ENCODE peak calls at places on chromosome 10, in six cellular contexts. V, Q, H, F, T and C are unnamed samples.

GRCh38 chr10:11154809-11155208 is 137.1 kb downstream of the CELF2 start:
- DNase-seq in T (no peak), H (no peak), F (no peak), V (no peak), Q (no peak), C (no peak)

GRCh38 chr10:91919651-91920050 is 3.9 kb upstream of the BTAF1 start:
- DNase-seq in H (no peak), F (no peak), Q (no peak), T (no peak), V (no peak), C (no peak)

GRCh38 chr10:4051011-4051407 is 266.0 kb upstream of the KLF6 start:
- DNase-seq in F (no peak), Q (no peak), V (no peak), T (no peak), H (no peak), C (no peak)

GRCh38 chr10:131902211-131902610 is 1.4 kb downstream of the PPP2R2D start:
- DNase-seq in T (peak; percentile 24), Q (no peak), F (no peak), H (no peak), V (no peak), C (no peak)

GRCh38 chr10:86221442-86222335 is 144.9 kb downstream of the GRID1 start:
- DNase-seq in Q (no peak), H (no peak), F (no peak), T (no peak), V (no peak), C (no peak)

GRCh38 chr10:127976286-127976685 is 69.4 kb downstream of the PTPRE start:
- DNase-seq in T (no peak), V (no peak), H (no peak), F (no peak), Q (no peak), C (no peak)

GRCh38 chr10:117541909-117542705 is 439 bp upstream of the EMX2 start:
- DNase-seq in H (peak; percentile 61), F (peak; percentile 85), V (no peak), T (no peak), Q (peak; percentile 89), C (peak; percentile 70)

GRCh38 chr10:132274986-132275385 is 32.8 kb downstream of the STK32C start:
- DNase-seq in F (no peak), H (no peak), T (no peak), Q (no peak), V (no peak), C (no peak)

GRCh38 chr10:112716924-112717348 is 233.1 kb upstream of the TCF7L2 start:
- DNase-seq in H (no peak), T (no peak), V (no peak), Q (no peak), F (no peak), C (no peak)

GRCh38 chr10:133082685-133083421 is 4.9 kb upstream of the ADGRA1 start:
- DNase-seq in Q (peak; percentile 28), V (no peak), T (no peak), F (no peak), H (no peak), C (no peak)

GRCh38 chr10:111612273-111612672 is 535.4 kb downstream of the ADRA2A start:
- DNase-seq in H (no peak), V (no peak), Q (no peak), F (no peak), T (no peak), C (no peak)

GRCh38 chr10:79007843-79008319 is 60.9 kb upstream of the ZMIZ1 start:
- DNase-seq in T (no peak), H (no peak), F (no peak), V (no peak), Q (no peak), C (no peak)

GRCh38 chr10:1101946-1102345 is 45.8 kb downstream of the WDR37 start:
- DNase-seq in Q (no peak), T (no peak), H (no peak), F (no peak), V (no peak), C (no peak)
- TF ChIP-seq CTCF in Q (no peak), T (no peak), H (no peak), F (no peak), V (no peak), C (no peak)

DNA sequence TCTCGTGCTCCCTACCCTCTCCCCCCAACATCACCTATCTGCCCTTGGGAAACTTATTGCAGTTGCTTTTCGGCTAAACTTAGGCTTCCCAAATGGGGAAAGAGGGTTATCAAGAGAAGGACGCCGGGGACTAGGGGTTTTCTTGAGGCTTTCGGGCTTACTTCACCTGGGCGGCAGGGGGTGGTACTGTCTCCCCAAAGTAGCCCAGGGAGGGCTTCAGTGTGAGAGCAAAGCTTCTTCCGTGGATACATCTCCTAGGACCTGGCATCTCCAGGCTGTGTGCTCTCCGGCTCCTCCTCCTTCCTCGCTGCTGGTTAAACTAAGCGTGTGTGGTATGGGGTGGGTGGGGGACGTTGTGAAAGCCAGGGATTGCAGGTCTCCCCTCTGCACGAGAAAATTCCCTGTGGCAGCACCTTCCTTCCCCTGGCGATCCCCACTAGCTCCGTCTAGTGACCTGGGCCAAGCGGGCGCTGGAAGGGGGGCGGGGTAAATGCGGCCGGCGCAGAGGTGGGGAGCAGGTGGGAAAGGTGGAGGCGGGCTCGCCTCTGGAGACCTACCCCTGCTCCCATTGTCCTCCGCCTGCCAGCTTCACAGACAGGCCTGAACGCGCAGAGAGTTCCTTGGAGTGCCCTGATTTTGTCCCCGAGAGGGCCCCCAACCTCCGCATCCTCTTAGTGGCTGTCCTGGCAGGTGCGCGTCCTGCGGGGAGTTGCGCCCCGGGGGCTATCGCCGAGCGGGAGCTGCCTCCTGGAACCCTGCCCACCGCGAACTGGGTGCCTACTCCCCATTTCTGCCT is 1.2 kb downstream of the PLXDC2 start:
- DNase-seq in Q (peak; percentile 21), F (peak; percentile 52), T (no peak), H (peak; percentile 2), V (no peak), C (peak; percentile 14)
- TF ChIP-seq CTCF in Q (no peak), F (no peak), T (no peak), H (no peak), V (no peak), C (no peak)

GRCh38 chr10:46548781-46549090 is 7.7 kb downstream of the GPRIN2 start:
- DNase-seq in F (peak; percentile 0), H (no peak), T (no peak), Q (no peak), V (no peak), C (no peak)

GRCh38 chr10:46547881-46548780 is 8.3 kb downstream of the GPRIN2 start:
- DNase-seq in F (peak; percentile 2), H (no peak), V (peak; percentile 1), Q (no peak), T (no peak), C (no peak)

GRCh38 chr10:46550795-46551700 is 5.4 kb downstream of the GPRIN2 start:
- DNase-seq in T (no peak), F (peak; percentile 1), H (no peak), V (peak; percentile 1), Q (no peak), C (peak; percentile 62)

GRCh38 chr10:46550076-46550790 is 6.2 kb downstream of the GPRIN2 start:
- DNase-seq in H (no peak), Q (no peak), T (no peak), V (peak; percentile 1), F (peak; percentile 4), C (no peak)

GRCh38 chr10:46549171-46550075 is 7.0 kb downstream of the GPRIN2 start:
- DNase-seq in H (no peak), T (no peak), F (peak; percentile 5), V (no peak), Q (no peak), C (no peak)
- TF ChIP-seq CTCF in H (no peak), T (no peak), F (no peak), V (no peak), Q (no peak), C (no peak)

DNA sequence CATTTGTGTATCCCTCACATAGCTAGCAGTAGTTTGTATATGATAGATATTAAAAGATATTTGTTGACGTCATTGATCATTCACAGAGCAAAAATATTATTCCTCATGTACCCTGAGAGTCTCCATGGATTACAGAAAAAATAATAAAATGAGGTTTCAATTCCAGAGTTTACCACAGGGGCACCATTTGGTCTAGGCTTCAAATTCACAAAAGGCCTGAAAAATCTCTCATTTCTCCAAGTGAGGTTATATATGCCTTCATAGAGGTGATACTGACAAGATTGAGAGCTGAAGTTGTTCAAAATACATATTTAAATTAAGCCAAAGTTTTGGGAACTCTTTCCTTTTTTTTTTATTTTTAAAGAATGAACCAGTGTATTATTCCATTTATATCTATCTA is 52.7 kb downstream of the TMEM26 start:
- DNase-seq in Q (no peak), H (no peak), V (no peak), T (no peak), F (no peak), C (no peak)
- TF ChIP-seq CTCF in Q (no peak), H (no peak), V (no peak), T (no peak), F (no peak), C (no peak)

GRCh38 chr10:76036410-76036940 is 605.1 kb downstream of the LRMDA start:
- DNase-seq in T (peak; percentile 23), H (peak; percentile 77), V (peak; percentile 25), Q (peak; percentile 79), F (peak; percentile 81), C (peak; percentile 79)
- TF ChIP-seq CTCF in T (peak; percentile 89), H (peak; percentile 95), V (peak; percentile 94), Q (peak; percentile 90), F (peak; percentile 96), C (peak; percentile 79)

GRCh38 chr10:64537112-64537511 is 1015.9 kb downstream of the REEP3 start:
- DNase-seq in T (no peak), Q (no peak), V (no peak), F (no peak), H (no peak), C (no peak)
- TF ChIP-seq CTCF in T (no peak), Q (no peak), V (no peak), F (no peak), H (no peak), C (no peak)

GRCh38 chr10:69861251-69862240 is 59.8 kb downstream of the COL13A1 start:
- DNase-seq in H (no peak), Q (no peak), F (no peak), V (no peak), T (peak; percentile 25), C (no peak)
- TF ChIP-seq CTCF in H (peak; percentile 51), Q (no peak), F (no peak), V (peak; percentile 37), T (peak; percentile 52), C (no peak)